ENCODE peak calls at places on chromosomes 5 and 9, in ten cellular contexts. One of them, this sample, is unnamed.

GRCh38 chr9:122609810-122610209 is 4.7 kb upstream of the OR1Q1 start:
- DNase-seq in NCI-H69: no peak
- DNase-seq in B cell: no peak
- DNase-seq in ELF-1: no peak
- DNase-seq in left ventricle myocardium inferior: no peak
- DNase-seq in NAMALWA: no peak
- DNase-seq in NCI-H774: no peak
- DNase-seq in GM23248: no peak
- DNase-seq in body of pancreas: no peak
- DNase-seq in DMS153: no peak
- DNase-seq in this sample: no peak

GRCh38 chr9:97514531-97514930 is 13.1 kb downstream of the TMOD1 start:
- DNase-seq in NCI-H69: peak; percentile 80
- DNase-seq in B cell: no peak
- DNase-seq in ELF-1: no peak
- DNase-seq in left ventricle myocardium inferior: peak; percentile 45
- DNase-seq in NAMALWA: no peak
- DNase-seq in NCI-H774: no peak
- DNase-seq in GM23248: no peak
- DNase-seq in body of pancreas: no peak
- DNase-seq in DMS153: no peak
- DNase-seq in this sample: peak; percentile 52

GRCh38 chr9:81690251-81690851 is 1.0 kb upstream of the TLE1 start:
- DNase-seq in NCI-H69: peak; percentile 86
- DNase-seq in B cell: no peak
- DNase-seq in ELF-1: peak; percentile 93
- DNase-seq in left ventricle myocardium inferior: no peak
- DNase-seq in NAMALWA: no peak
- DNase-seq in NCI-H774: no peak
- DNase-seq in GM23248: peak; percentile 46
- DNase-seq in body of pancreas: peak; percentile 73
- DNase-seq in DMS153: peak; percentile 54
- DNase-seq in this sample: peak; percentile 42

GRCh38 chr5:68587181-68587580 is 371.6 kb downstream of the PIK3R1 start:
- DNase-seq in NCI-H69: no peak
- DNase-seq in B cell: no peak
- DNase-seq in ELF-1: no peak
- DNase-seq in left ventricle myocardium inferior: no peak
- DNase-seq in NAMALWA: no peak
- DNase-seq in NCI-H774: no peak
- DNase-seq in GM23248: peak; percentile 68
- DNase-seq in body of pancreas: no peak
- DNase-seq in DMS153: no peak
- DNase-seq in this sample: no peak

GRCh38 chr9:130893250-130894101 is 3.1 kb downstream of the QRFP start:
- DNase-seq in NCI-H69: no peak
- DNase-seq in B cell: peak; percentile 59
- DNase-seq in ELF-1: no peak
- DNase-seq in left ventricle myocardium inferior: peak; percentile 58
- DNase-seq in NAMALWA: no peak
- DNase-seq in NCI-H774: no peak
- DNase-seq in GM23248: no peak
- DNase-seq in body of pancreas: no peak
- DNase-seq in DMS153: no peak
- DNase-seq in this sample: no peak

GRCh38 chr5:98468188-98468869 is 305.1 kb upstream of the RGMB start:
- DNase-seq in NCI-H69: no peak
- DNase-seq in B cell: no peak
- DNase-seq in ELF-1: no peak
- DNase-seq in left ventricle myocardium inferior: no peak
- DNase-seq in NAMALWA: no peak
- DNase-seq in NCI-H774: no peak
- DNase-seq in GM23248: peak; percentile 90
- DNase-seq in body of pancreas: no peak
- DNase-seq in DMS153: no peak
- DNase-seq in this sample: no peak

GRCh38 chr5:95870105-95870672 is 47.7 kb upstream of the GLRX start:
- DNase-seq in NCI-H69: no peak
- DNase-seq in B cell: no peak
- DNase-seq in ELF-1: no peak
- DNase-seq in left ventricle myocardium inferior: no peak
- DNase-seq in NAMALWA: no peak
- DNase-seq in NCI-H774: no peak
- DNase-seq in GM23248: peak; percentile 66
- DNase-seq in body of pancreas: no peak
- DNase-seq in DMS153: no peak
- DNase-seq in this sample: no peak

GRCh38 chr9:18922161-18922910 is 110.7 kb downstream of the SAXO1 start:
- DNase-seq in NCI-H69: peak; percentile 36
- DNase-seq in B cell: no peak
- DNase-seq in ELF-1: no peak
- DNase-seq in left ventricle myocardium inferior: no peak
- DNase-seq in NAMALWA: no peak
- DNase-seq in NCI-H774: no peak
- DNase-seq in GM23248: peak; percentile 20
- DNase-seq in body of pancreas: no peak
- DNase-seq in DMS153: no peak
- DNase-seq in this sample: no peak

GRCh38 chr5:74647096-74647495 is 6.6 kb upstream of the ENC1 start:
- DNase-seq in NCI-H69: peak; percentile 100
- DNase-seq in B cell: no peak
- DNase-seq in ELF-1: no peak
- DNase-seq in left ventricle myocardium inferior: no peak
- DNase-seq in NAMALWA: no peak
- DNase-seq in NCI-H774: no peak
- DNase-seq in GM23248: no peak
- DNase-seq in body of pancreas: no peak
- DNase-seq in DMS153: no peak
- DNase-seq in this sample: no peak

GRCh38 chr9:95126739-95127138 is 190.8 kb downstream of the FANCC start:
- DNase-seq in NCI-H69: no peak
- DNase-seq in B cell: no peak
- DNase-seq in ELF-1: no peak
- DNase-seq in left ventricle myocardium inferior: no peak
- DNase-seq in NAMALWA: no peak
- DNase-seq in NCI-H774: no peak
- DNase-seq in GM23248: no peak
- DNase-seq in body of pancreas: no peak
- DNase-seq in DMS153: no peak
- DNase-seq in this sample: no peak

GRCh38 chr9:2448193-2448738 is 173.3 kb upstream of the VLDLR start:
- DNase-seq in NCI-H69: no peak
- DNase-seq in B cell: no peak
- DNase-seq in ELF-1: no peak
- DNase-seq in left ventricle myocardium inferior: no peak
- DNase-seq in NAMALWA: no peak
- DNase-seq in NCI-H774: no peak
- DNase-seq in GM23248: no peak
- DNase-seq in body of pancreas: no peak
- DNase-seq in DMS153: no peak
- DNase-seq in this sample: no peak

GRCh38 chr5:137995077-137995746 is 37.7 kb downstream of the FAM13B start:
- DNase-seq in NCI-H69: peak; percentile 60
- DNase-seq in B cell: no peak
- DNase-seq in ELF-1: no peak
- DNase-seq in left ventricle myocardium inferior: no peak
- DNase-seq in NAMALWA: peak; percentile 16
- DNase-seq in NCI-H774: no peak
- DNase-seq in GM23248: peak; percentile 60
- DNase-seq in body of pancreas: no peak
- DNase-seq in DMS153: no peak
- DNase-seq in this sample: no peak

GRCh38 chr9:35688558-35689350 is 971 bp downstream of the TPM2 start:
- DNase-seq in NCI-H69: peak; percentile 16
- DNase-seq in B cell: peak; percentile 27
- DNase-seq in ELF-1: peak; percentile 11
- DNase-seq in left ventricle myocardium inferior: no peak
- DNase-seq in NAMALWA: peak; percentile 35
- DNase-seq in NCI-H774: no peak
- DNase-seq in GM23248: peak; percentile 91
- DNase-seq in body of pancreas: no peak
- DNase-seq in DMS153: no peak
- DNase-seq in this sample: no peak

GRCh38 chr5:9470410-9470809 is 75.5 kb downstream of the SEMA5A start:
- DNase-seq in NCI-H69: no peak
- DNase-seq in B cell: no peak
- DNase-seq in ELF-1: no peak
- DNase-seq in left ventricle myocardium inferior: no peak
- DNase-seq in NAMALWA: no peak
- DNase-seq in NCI-H774: no peak
- DNase-seq in GM23248: no peak
- DNase-seq in body of pancreas: no peak
- DNase-seq in DMS153: no peak
- DNase-seq in this sample: no peak

GRCh38 chr9:33076031-33076359 is 479 bp downstream of the SMU1 start:
- DNase-seq in NCI-H69: no peak
- DNase-seq in B cell: no peak
- DNase-seq in ELF-1: no peak
- DNase-seq in left ventricle myocardium inferior: no peak
- DNase-seq in NAMALWA: peak; percentile 50
- DNase-seq in NCI-H774: no peak
- DNase-seq in GM23248: peak; percentile 62
- DNase-seq in body of pancreas: no peak
- DNase-seq in DMS153: no peak
- DNase-seq in this sample: no peak

GRCh38 chr9:106890621-106891020 is 27.7 kb downstream of the ZNF462 start:
- DNase-seq in NCI-H69: peak; percentile 35
- DNase-seq in B cell: no peak
- DNase-seq in ELF-1: no peak
- DNase-seq in left ventricle myocardium inferior: no peak
- DNase-seq in NAMALWA: no peak
- DNase-seq in NCI-H774: no peak
- DNase-seq in GM23248: no peak
- DNase-seq in body of pancreas: no peak
- DNase-seq in DMS153: no peak
- DNase-seq in this sample: no peak

GRCh38 chr5:76799588-76799987 is 19.2 kb upstream of the F2RL1 start:
- DNase-seq in NCI-H69: no peak
- DNase-seq in B cell: no peak
- DNase-seq in ELF-1: no peak
- DNase-seq in left ventricle myocardium inferior: no peak
- DNase-seq in NAMALWA: no peak
- DNase-seq in NCI-H774: no peak
- DNase-seq in GM23248: no peak
- DNase-seq in body of pancreas: no peak
- DNase-seq in DMS153: no peak
- DNase-seq in this sample: no peak

GRCh38 chr9:81613002-81613750 is 76.2 kb downstream of the TLE1 start:
- DNase-seq in NCI-H69: no peak
- DNase-seq in B cell: no peak
- DNase-seq in ELF-1: peak; percentile 90
- DNase-seq in left ventricle myocardium inferior: peak; percentile 45
- DNase-seq in NAMALWA: no peak
- DNase-seq in NCI-H774: no peak
- DNase-seq in GM23248: peak; percentile 68
- DNase-seq in body of pancreas: no peak
- DNase-seq in DMS153: no peak
- DNase-seq in this sample: no peak

GRCh38 chr5:97065475-97065874 is 76.9 kb downstream of the LIX1 start:
- DNase-seq in NCI-H69: peak; percentile 42
- DNase-seq in B cell: no peak
- DNase-seq in ELF-1: no peak
- DNase-seq in left ventricle myocardium inferior: no peak
- DNase-seq in NAMALWA: no peak
- DNase-seq in NCI-H774: no peak
- DNase-seq in GM23248: no peak
- DNase-seq in body of pancreas: no peak
- DNase-seq in DMS153: no peak
- DNase-seq in this sample: no peak

GRCh38 chr9:100725376-100725775 is 147.5 kb downstream of the CAVIN4 start:
- DNase-seq in NCI-H69: no peak
- DNase-seq in B cell: no peak
- DNase-seq in ELF-1: no peak
- DNase-seq in left ventricle myocardium inferior: no peak
- DNase-seq in NAMALWA: no peak
- DNase-seq in NCI-H774: no peak
- DNase-seq in GM23248: no peak
- DNase-seq in body of pancreas: no peak
- DNase-seq in DMS153: no peak
- DNase-seq in this sample: no peak

GRCh38 chr9:112029921-112030444 is 133.4 kb downstream of the UGCG start:
- DNase-seq in NCI-H69: no peak
- DNase-seq in B cell: peak; percentile 54
- DNase-seq in ELF-1: peak; percentile 74
- DNase-seq in left ventricle myocardium inferior: no peak
- DNase-seq in NAMALWA: no peak
- DNase-seq in NCI-H774: no peak
- DNase-seq in GM23248: peak; percentile 23
- DNase-seq in body of pancreas: no peak
- DNase-seq in DMS153: no peak
- DNase-seq in this sample: no peak

GRCh38 chr5:164013077-164013670 is 507.8 kb downstream of the MAT2B start:
- DNase-seq in NCI-H69: peak; percentile 91
- DNase-seq in B cell: peak; percentile 74
- DNase-seq in ELF-1: peak; percentile 50
- DNase-seq in left ventricle myocardium inferior: no peak
- DNase-seq in NAMALWA: peak; percentile 84
- DNase-seq in NCI-H774: peak; percentile 5
- DNase-seq in GM23248: peak; percentile 64
- DNase-seq in body of pancreas: peak; percentile 53
- DNase-seq in DMS153: peak; percentile 0
- DNase-seq in this sample: peak; percentile 20

GRCh38 chr5:13945271-13945670 is 783 bp upstream of the DNAH5 start:
- DNase-seq in NCI-H69: peak; percentile 63
- DNase-seq in B cell: no peak
- DNase-seq in ELF-1: no peak
- DNase-seq in left ventricle myocardium inferior: no peak
- DNase-seq in NAMALWA: no peak
- DNase-seq in NCI-H774: no peak
- DNase-seq in GM23248: no peak
- DNase-seq in body of pancreas: no peak
- DNase-seq in DMS153: no peak
- DNase-seq in this sample: no peak

GRCh38 chr9:18274693-18275092 is 199.3 kb upstream of the ADAMTSL1 start:
- DNase-seq in NCI-H69: peak; percentile 47
- DNase-seq in B cell: no peak
- DNase-seq in ELF-1: no peak
- DNase-seq in left ventricle myocardium inferior: no peak
- DNase-seq in NAMALWA: no peak
- DNase-seq in NCI-H774: no peak
- DNase-seq in GM23248: peak; percentile 23
- DNase-seq in body of pancreas: no peak
- DNase-seq in DMS153: no peak
- DNase-seq in this sample: no peak

GRCh38 chr9:77156646-77157371 is 20.5 kb upstream of the VPS13A start:
- DNase-seq in NCI-H69: peak; percentile 80
- DNase-seq in B cell: no peak
- DNase-seq in ELF-1: no peak
- DNase-seq in left ventricle myocardium inferior: no peak
- DNase-seq in NAMALWA: no peak
- DNase-seq in NCI-H774: no peak
- DNase-seq in GM23248: no peak
- DNase-seq in body of pancreas: no peak
- DNase-seq in DMS153: no peak
- DNase-seq in this sample: no peak

GRCh38 chr5:128163991-128164390 is 80.4 kb downstream of the SLC12A2 start:
- DNase-seq in NCI-H69: no peak
- DNase-seq in B cell: no peak
- DNase-seq in ELF-1: no peak
- DNase-seq in left ventricle myocardium inferior: no peak
- DNase-seq in NAMALWA: no peak
- DNase-seq in NCI-H774: no peak
- DNase-seq in GM23248: peak; percentile 71
- DNase-seq in body of pancreas: no peak
- DNase-seq in DMS153: no peak
- DNase-seq in this sample: no peak

GRCh38 chr5:11815916-11816315 is 88.3 kb downstream of the CTNND2 start:
- DNase-seq in NCI-H69: no peak
- DNase-seq in B cell: no peak
- DNase-seq in ELF-1: no peak
- DNase-seq in left ventricle myocardium inferior: no peak
- DNase-seq in NAMALWA: no peak
- DNase-seq in NCI-H774: no peak
- DNase-seq in GM23248: no peak
- DNase-seq in body of pancreas: no peak
- DNase-seq in DMS153: no peak
- DNase-seq in this sample: no peak

GRCh38 chr9:19782005-19782404 is 6.8 kb downstream of the SLC24A2 start:
- DNase-seq in NCI-H69: peak; percentile 26
- DNase-seq in B cell: no peak
- DNase-seq in ELF-1: no peak
- DNase-seq in left ventricle myocardium inferior: no peak
- DNase-seq in NAMALWA: peak; percentile 17
- DNase-seq in NCI-H774: no peak
- DNase-seq in GM23248: no peak
- DNase-seq in body of pancreas: no peak
- DNase-seq in DMS153: no peak
- DNase-seq in this sample: no peak

This sample was measured in NCI-H2029.